ENCODE peak calls at places on chromosomes 16 and 17, in seven cellular contexts. One of them, this sample, is unnamed.

GRCh38 chr16:11004957-11005610 is 60.7 kb downstream of the CLEC16A start:
- DNase-seq in hepatocyte: no peak
- DNase-seq in Caco-2: no peak
- DNase-seq in astrocyte of the hippocampus: peak
- DNase-seq in Right ventricle myocardium inferior: no peak
- DNase-seq in stomach: no peak
- DNase-seq in H9: no peak
- DNase-seq in this sample: no peak

GRCh38 chr17:2901582-2901981 is 105.3 kb downstream of the RAP1GAP2 start:
- DNase-seq in hepatocyte: no peak
- DNase-seq in Caco-2: no peak
- DNase-seq in astrocyte of the hippocampus: no peak
- DNase-seq in Right ventricle myocardium inferior: no peak
- DNase-seq in stomach: peak
- DNase-seq in H9: no peak
- DNase-seq in this sample: no peak

GRCh38 chr17:62963296-62963695 is 2.7 kb upstream of the TANC2 start:
- DNase-seq in hepatocyte: no peak
- DNase-seq in Caco-2: no peak
- DNase-seq in astrocyte of the hippocampus: peak
- DNase-seq in Right ventricle myocardium inferior: no peak
- DNase-seq in stomach: no peak
- DNase-seq in H9: no peak
- DNase-seq in this sample: no peak

GRCh38 chr17:41812176-41813038 is at the start of gene FKBP10:
- DNase-seq in hepatocyte: peak
- DNase-seq in Caco-2: peak
- DNase-seq in astrocyte of the hippocampus: peak
- DNase-seq in Right ventricle myocardium inferior: no peak
- DNase-seq in stomach: peak
- DNase-seq in H9: peak
- DNase-seq in this sample: no peak

GRCh38 chr17:16878547-16879100 is 93.3 kb downstream of the TNFRSF13B start:
- DNase-seq in hepatocyte: no peak
- DNase-seq in Caco-2: no peak
- DNase-seq in astrocyte of the hippocampus: no peak
- DNase-seq in Right ventricle myocardium inferior: no peak
- DNase-seq in stomach: peak
- DNase-seq in H9: peak
- DNase-seq in this sample: no peak

GRCh38 chr17:7130626-7131467 is 16.2 kb upstream of the ASGR2 start:
- DNase-seq in hepatocyte: no peak
- DNase-seq in Caco-2: no peak
- DNase-seq in astrocyte of the hippocampus: no peak
- DNase-seq in Right ventricle myocardium inferior: no peak
- DNase-seq in stomach: no peak
- DNase-seq in H9: no peak
- DNase-seq in this sample: no peak

GRCh38 chr17:36773039-36773438 is 164.2 kb upstream of the LHX1 start:
- DNase-seq in hepatocyte: no peak
- DNase-seq in Caco-2: no peak
- DNase-seq in astrocyte of the hippocampus: no peak
- DNase-seq in Right ventricle myocardium inferior: no peak
- DNase-seq in stomach: no peak
- DNase-seq in H9: no peak
- DNase-seq in this sample: no peak

GRCh38 chr16:31395647-31396046 is 2.5 kb downstream of the ITGAD start:
- DNase-seq in hepatocyte: no peak
- DNase-seq in Caco-2: no peak
- DNase-seq in astrocyte of the hippocampus: no peak
- DNase-seq in Right ventricle myocardium inferior: no peak
- DNase-seq in stomach: no peak
- DNase-seq in H9: no peak
- DNase-seq in this sample: no peak

GRCh38 chr17:75565066-75565465 is 22.5 kb upstream of the MYO15B start:
- DNase-seq in hepatocyte: peak
- DNase-seq in Caco-2: peak
- DNase-seq in astrocyte of the hippocampus: peak
- DNase-seq in Right ventricle myocardium inferior: no peak
- DNase-seq in stomach: no peak
- DNase-seq in H9: no peak
- DNase-seq in this sample: peak

GRCh38 chr17:81511550-81511799 is 1.1 kb downstream of the ACTG1 start:
- DNase-seq in hepatocyte: no peak
- DNase-seq in Caco-2: no peak
- DNase-seq in astrocyte of the hippocampus: no peak
- DNase-seq in Right ventricle myocardium inferior: no peak
- DNase-seq in stomach: no peak
- DNase-seq in H9: no peak
- DNase-seq in this sample: no peak

GRCh38 chr16:13110124-13110796 is 208.9 kb downstream of the SHISA9 start:
- DNase-seq in hepatocyte: peak
- DNase-seq in Caco-2: peak
- DNase-seq in astrocyte of the hippocampus: peak
- DNase-seq in Right ventricle myocardium inferior: no peak
- DNase-seq in stomach: no peak
- DNase-seq in H9: peak
- DNase-seq in this sample: no peak

GRCh38 chr17:82157046-82158035 is 55.3 kb downstream of the CCDC57 start:
- DNase-seq in hepatocyte: no peak
- DNase-seq in Caco-2: no peak
- DNase-seq in astrocyte of the hippocampus: no peak
- DNase-seq in Right ventricle myocardium inferior: no peak
- DNase-seq in stomach: no peak
- DNase-seq in H9: no peak
- DNase-seq in this sample: no peak

GRCh38 chr17:12545877-12546513 is 119.7 kb upstream of the MYOCD start:
- DNase-seq in hepatocyte: peak
- DNase-seq in Caco-2: peak
- DNase-seq in astrocyte of the hippocampus: peak
- DNase-seq in Right ventricle myocardium inferior: no peak
- DNase-seq in stomach: no peak
- DNase-seq in H9: peak
- DNase-seq in this sample: peak

GRCh38 chr16:31149894-31150890 is at the start of gene PRSS36:
- DNase-seq in hepatocyte: no peak
- DNase-seq in Caco-2: no peak
- DNase-seq in astrocyte of the hippocampus: no peak
- DNase-seq in Right ventricle myocardium inferior: no peak
- DNase-seq in stomach: no peak
- DNase-seq in H9: no peak
- DNase-seq in this sample: no peak

This sample was measured in NB4.